ENCODE peak calls at places on chromosomes 7 and 10, in eight cellular contexts. N, Q, L, C, G, K, E and T are unnamed samples. For H3K4me1, the result is how much of the 10 kb centered on the place peaks cover.

GRCh38 chr10:101258179-101258885 is 29.1 kb upstream of the LBX1 start:
- DNase-seq in N (no peak), Q (no peak), L (no peak), C (peak), G (no peak), K (no peak), E (no peak), T (no peak)

GRCh38 chr10:52777414-52777813 is 4.8 kb upstream of the MBL2 start:
- DNase-seq in N (no peak), Q (no peak), L (no peak), C (no peak), G (no peak), K (no peak), E (no peak), T (no peak)

GRCh38 chr7:27183682-27184341 is 1.2 kb downstream of the HOXA11 start:
- DNase-seq in N (no peak), Q (peak), L (peak), C (no peak), G (no peak), K (peak), E (no peak), T (no peak)

GRCh38 chr10:7484456-7485266 is 73.8 kb upstream of the SFMBT2 start:
- DNase-seq in N (no peak), Q (no peak), L (no peak), C (no peak), G (peak), K (no peak), E (no peak), T (no peak)

GRCh38 chr7:82665966-82666507 is 222.5 kb upstream of the CACNA2D1 start:
- DNase-seq in N (no peak), Q (no peak), L (no peak), C (no peak), G (no peak), K (no peak), E (no peak), T (no peak)

GRCh38 chr10:4527281-4527960 is 298.6 kb upstream of the AKR1E2 start:
- DNase-seq in N (no peak), Q (no peak), L (no peak), C (no peak), G (no peak), K (no peak), E (no peak), T (no peak)

GRCh38 chr10:33893502-33893901 is 559.0 kb upstream of the NRP1 start:
- DNase-seq in N (no peak), Q (no peak), L (no peak), C (no peak), G (no peak), K (no peak), E (no peak), T (no peak)

GRCh38 chr7:81161459-81162075 is 242.7 kb upstream of the SEMA3C start:
- DNase-seq in N (peak), Q (peak), L (no peak), C (peak), G (no peak), K (no peak), E (no peak), T (no peak)

GRCh38 chr10:62817120-62817762 is 1.1 kb upstream of the EGR2 start:
- DNase-seq in N (peak), Q (peak), L (peak), C (peak), G (peak), K (peak), E (peak), T (no peak)

GRCh38 chr10:35377050-35377723 is 40.9 kb downstream of the CCNY start:
- DNase-seq in N (no peak), Q (no peak), L (no peak), C (no peak), G (no peak), K (no peak), E (no peak), T (no peak)
- H3K4me1 ChIP-seq in N (half or more), Q (half or more), L (half or more), C (under half), G (under half), K (under half), E (under half), T (half or more)

GRCh38 chr10:99621454-99622246 is 1.4 kb upstream of the SLC25A28 start:
- DNase-seq in N (no peak), Q (no peak), L (peak), C (no peak), G (no peak), K (no peak), E (no peak), T (no peak)
- TF ChIP-seq POLR2A in N (peak), Q (peak), L (no peak), C (peak), G (peak), K (no peak), E (peak), T (no peak)

GRCh38 chr7:76314042-76314721 is 11.7 kb downstream of the HSPB1 start:
- DNase-seq in N (peak), Q (peak), L (peak), C (peak), G (peak), K (peak), E (peak), T (no peak)
- H3K4me3 ChIP-seq in N (no peak), Q (no peak), L (no peak), C (no peak), G (no peak), K (no peak), E (no peak), T (no peak)

GRCh38 chr7:29422829-29423228 is 140.8 kb upstream of the PRR15 start:
- DNase-seq in N (no peak), Q (no peak), L (no peak), C (no peak), G (no peak), K (no peak), E (no peak), T (no peak)

GRCh38 chr7:29424295-29424983 is 139.2 kb upstream of the PRR15 start:
- DNase-seq in N (no peak), Q (no peak), L (no peak), C (no peak), G (no peak), K (no peak), E (no peak), T (no peak)

GRCh38 chr7:29416906-29417305 is 146.7 kb upstream of the PRR15 start:
- DNase-seq in N (no peak), Q (no peak), L (no peak), C (no peak), G (no peak), K (no peak), E (no peak), T (no peak)

GRCh38 chr7:29424984-29425309 is 138.7 kb upstream of the PRR15 start:
- DNase-seq in N (no peak), Q (no peak), L (no peak), C (no peak), G (no peak), K (no peak), E (no peak), T (no peak)

GRCh38 chr7:29421010-29421956 is 142.4 kb upstream of the PRR15 start:
- DNase-seq in N (no peak), Q (no peak), L (no peak), C (no peak), G (no peak), K (no peak), E (no peak), T (no peak)
- H3K4me1 ChIP-seq in N (under half), Q (under half), L (under half), C (under half), G (under half), K (under half), E (under half), T (under half)

GRCh38 chr10:102500621-102501149 is 1.8 kb downstream of the ACTR1A start:
- DNase-seq in N (no peak), Q (no peak), L (peak), C (no peak), G (no peak), K (no peak), E (no peak), T (no peak)

GRCh38 chr10:102502337-102503151 is at the start of gene ACTR1A:
- DNase-seq in N (peak), Q (peak), L (peak), C (peak), G (peak), K (peak), E (peak), T (peak)

GRCh38 chr10:102501201-102502028 is 1.1 kb downstream of the ACTR1A start:
- DNase-seq in N (no peak), Q (no peak), L (no peak), C (no peak), G (no peak), K (no peak), E (no peak), T (no peak)

GRCh38 chr10:102503264-102504178 is at the start of gene SUFU:
- DNase-seq in N (peak), Q (peak), L (peak), C (peak), G (peak), K (peak), E (peak), T (peak)

DNA sequence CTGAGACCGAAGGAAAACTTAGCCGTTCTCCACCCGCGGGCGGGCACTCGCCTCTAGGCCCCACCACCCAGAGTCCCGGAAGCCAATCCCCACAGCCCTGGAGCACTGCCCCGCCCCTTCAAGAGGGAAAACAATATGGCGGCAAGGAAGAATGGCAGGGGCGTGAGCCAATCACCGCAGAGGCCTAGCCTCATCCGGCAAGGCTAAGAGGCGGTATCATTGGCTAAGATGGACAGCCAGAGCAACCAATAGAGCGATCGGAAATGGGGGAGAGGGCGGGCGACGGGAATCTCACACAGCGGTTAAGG is 529 bp downstream of the ACTR1A start:
- DNase-seq in N (peak), Q (peak), L (peak), C (peak), G (peak), K (peak), E (peak), T (peak)
- TF ChIP-seq POLR2A in N (no peak), Q (no peak), L (no peak), C (no peak), G (no peak), K (no peak), E (no peak), T (no peak)

GRCh38 chr7:23022831-23023230 is 8.9 kb upstream of the HYCC1 start:
- DNase-seq in N (no peak), Q (no peak), L (no peak), C (no peak), G (no peak), K (no peak), E (no peak), T (no peak)

GRCh38 chr7:23020742-23021401 is 6.9 kb upstream of the HYCC1 start:
- DNase-seq in N (no peak), Q (peak), L (no peak), C (peak), G (no peak), K (no peak), E (no peak), T (no peak)

GRCh38 chr7:23024454-23024853 is 10.5 kb upstream of the HYCC1 start:
- DNase-seq in N (no peak), Q (no peak), L (no peak), C (no peak), G (no peak), K (no peak), E (no peak), T (no peak)

GRCh38 chr7:23021581-23021980 is 7.7 kb upstream of the HYCC1 start:
- DNase-seq in N (no peak), Q (no peak), L (no peak), C (no peak), G (no peak), K (no peak), E (no peak), T (no peak)

GRCh38 chr7:23022258-23022745 is 8.4 kb upstream of the HYCC1 start:
- DNase-seq in N (no peak), Q (no peak), L (no peak), C (no peak), G (no peak), K (no peak), E (no peak), T (no peak)
- H3K4me3 ChIP-seq in N (no peak), Q (no peak), L (no peak), C (no peak), G (no peak), K (no peak), E (no peak), T (no peak)